ENCODE peak calls at places on chromosome X, in five cellular contexts. A, S, H, N and V are unnamed samples.

GRCh38 chrX:103540145-103540544 is 20.9 kb upstream of the RAB40A start:
- DNase-seq in A (peak), N (no peak), S (peak), H (no peak), V (no peak)

GRCh38 chrX:44017726-44018125 is 44.5 kb upstream of the NDP start:
- DNase-seq in A (no peak), N (no peak), S (no peak), H (no peak), V (no peak)

GRCh38 chrX:46576458-46576857 is 2.9 kb downstream of the CHST7 start:
- DNase-seq in H (no peak), N (no peak), S (peak), A (peak), V (no peak)

GRCh38 chrX:124383367-124383766 is 37.0 kb downstream of the SH2D1A start:
- DNase-seq in A (peak), S (no peak), N (no peak), H (no peak), V (no peak)

GRCh38 chrX:32530802-32531403 is 680.4 kb downstream of the DMD start:
- DNase-seq in N (no peak), S (peak), A (peak), H (no peak), V (no peak)

GRCh38 chrX:42094208-42094607 is 170.9 kb upstream of the CASK start:
- DNase-seq in H (no peak), N (no peak), S (no peak), A (peak), V (no peak)

GRCh38 chrX:39152106-39152649 is 350.9 kb downstream of the MID1IP1 start:
- DNase-seq in A (peak), H (no peak), S (peak), N (no peak), V (no peak)

GRCh38 chrX:130555757-130556156 is 154.0 kb downstream of the RBMX2 start:
- DNase-seq in S (no peak), N (no peak), A (no peak), H (no peak), V (no peak)

GRCh38 chrX:150044556-150044955 is 106.3 kb upstream of the EOLA2 start:
- DNase-seq in A (peak), S (peak), N (no peak), H (no peak), V (no peak)

GRCh38 chrX:48831136-48831908 is 4.1 kb downstream of the PCSK1N start:
- DNase-seq in N (no peak), A (no peak), H (no peak), S (no peak), V (no peak)

GRCh38 chrX:136616987-136617685 is 30.8 kb upstream of the CD40LG start:
- DNase-seq in H (no peak), N (no peak), A (no peak), S (no peak), V (no peak)

GRCh38 chrX:110847334-110847733 is 51.7 kb upstream of the CHRDL1 start:
- DNase-seq in A (peak), N (no peak), H (no peak), S (peak), V (no peak)

GRCh38 chrX:150763810-150764209 is 70.6 kb downstream of the MTMR1 start:
- DNase-seq in N (peak), S (no peak), A (no peak), H (no peak), V (no peak)

GRCh38 chrX:80550722-80551121 is 130.5 kb downstream of the TENT5D start:
- DNase-seq in N (no peak), S (peak), H (no peak), A (peak), V (no peak)

GRCh38 chrX:129984196-129984962 is 1.9 kb downstream of the BCORL1 start:
- DNase-seq in H (no peak), A (peak), N (no peak), S (peak), V (no peak)

GRCh38 chrX:32538554-32538953 is 672.8 kb downstream of the DMD start:
- DNase-seq in S (no peak), H (no peak), N (no peak), A (no peak), V (no peak)

GRCh38 chrX:114017086-114017485 is 566.8 kb upstream of the HTR2C start:
- DNase-seq in H (no peak), S (no peak), A (no peak), N (no peak), V (no peak)

GRCh38 chrX:133640161-133641015 is 225.1 kb upstream of the GPC4 start:
- DNase-seq in S (no peak), A (no peak), N (no peak), H (no peak), V (no peak)

GRCh38 chrX:2710496-2710895 is 19.4 kb downstream of the CD99 start:
- DNase-seq in N (no peak), S (peak), H (no peak), A (peak), V (no peak)

GRCh38 chrX:53048169-53049126 is at the start of gene GPR173:
- DNase-seq in A (peak), N (peak), H (no peak), S (peak), V (no peak)

GRCh38 chrX:17549005-17549685 is 174.1 kb downstream of the NHS start:
- DNase-seq in A (no peak), S (no peak), N (no peak), H (no peak), V (no peak)

GRCh38 chrX:74925210-74926088 is at the start of gene NEXMIF:
- DNase-seq in H (peak), S (no peak), A (peak), N (peak), V (no peak)

GRCh38 chrX:40496728-40497127 is 84.0 kb upstream of the ATP6AP2 start:
- DNase-seq in N (no peak), S (peak), A (peak), H (no peak), V (no peak)

GRCh38 chrX:19863237-19864223 is 23.9 kb downstream of the SH3KBP1 start:
- DNase-seq in S (no peak), H (no peak), N (no peak), A (peak), V (no peak)

GRCh38 chrX:153411255-153411987 is at the start of gene ZFP92:
- DNase-seq in H (peak), A (peak), S (peak), N (no peak), V (no peak)

GRCh38 chrX:80812176-80812575 is 2.5 kb upstream of the BRWD3 start:
- DNase-seq in A (peak), H (peak), S (peak), N (no peak), V (no peak)

GRCh38 chrX:13473666-13474516 is 95.5 kb upstream of the EGFL6 start:
- DNase-seq in A (peak), N (no peak), S (no peak), H (peak), V (no peak)

GRCh38 chrX:1656379-1656778 is 41.5 kb downstream of the ASMT start:
- DNase-seq in S (no peak), A (no peak), H (no peak), N (no peak), V (no peak)

GRCh38 chrX:8913665-8914409 is 112.7 kb upstream of the FAM9A start:
- DNase-seq in N (no peak), A (peak), S (no peak), H (no peak), V (no peak)

GRCh38 chrX:68867458-68868166 is 38.8 kb downstream of the EFNB1 start:
- DNase-seq in A (no peak), N (no peak), H (no peak), S (no peak), V (no peak)

GRCh38 chrX:151228935-151229334 is 52.6 kb downstream of the GPR50 start:
- DNase-seq in S (no peak), H (no peak), A (no peak), N (no peak), V (no peak)

GRCh38 chrX:152904151-152905080 is 6.5 kb downstream of the ZNF185 start:
- DNase-seq in A (peak), H (peak), S (peak), N (no peak), V (no peak)

GRCh38 chrX:14886252-14886651 is 13.0 kb downstream of the MOSPD2 start:
- DNase-seq in S (no peak), H (no peak), A (no peak), N (no peak), V (no peak)

GRCh38 chrX:56759736-56760409 is 30.8 kb downstream of the NBDY start:
- DNase-seq in H (no peak), S (no peak), N (peak), A (no peak), V (no peak)

GRCh38 chrX:121308276-121308805 is 260.9 kb downstream of the GLUD2 start:
- DNase-seq in S (peak), A (peak), N (no peak), H (no peak), V (no peak)

GRCh38 chrX:136468391-136469103 is 19.2 kb upstream of the BRS3 start:
- DNase-seq in H (no peak), A (no peak), N (no peak), S (no peak), V (no peak)

GRCh38 chrX:122115604-122116003 is 1068.2 kb downstream of the GLUD2 start:
- DNase-seq in N (no peak), S (no peak), H (no peak), A (no peak), V (no peak)

GRCh38 chrX:154010330-154011087 is 9.2 kb downstream of the IRAK1 start:
- DNase-seq in N (no peak), S (peak), H (no peak), A (peak), V (no peak)

GRCh38 chrX:9072281-9072680 is 38.4 kb upstream of the FAM9B start:
- DNase-seq in N (no peak), S (peak), A (peak), H (no peak), V (no peak)